ENCODE peak calls at places on chromosome 11, in eight cellular contexts. One of them, this sample, is unnamed.

GRCh38 chr11:1877211-1878133 is 14.2 kb downstream of the PRR33 start:
- DNase-seq in brain microvascular endothelial cell: peak; percentile 35
- DNase-seq in AG04449: no peak
- DNase-seq in CD8-positive, alpha-beta T cell: no peak
- DNase-seq in PC-3: peak; percentile 8
- DNase-seq in AG10803: no peak
- DNase-seq in Calu3: peak; percentile 30
- DNase-seq in fibroblast of lung: peak; percentile 16
- DNase-seq in this sample: peak; percentile 83

GRCh38 chr11:58006940-58007339 is 16.7 kb upstream of the OR9Q1 start:
- DNase-seq in brain microvascular endothelial cell: no peak
- DNase-seq in AG04449: no peak
- DNase-seq in CD8-positive, alpha-beta T cell: no peak
- DNase-seq in PC-3: peak; percentile 33
- DNase-seq in AG10803: peak; percentile 28
- DNase-seq in Calu3: no peak
- DNase-seq in fibroblast of lung: peak; percentile 42
- DNase-seq in this sample: peak; percentile 51

GRCh38 chr11:47152953-47153950 is 23.4 kb downstream of the ARFGAP2 start:
- DNase-seq in brain microvascular endothelial cell: peak; percentile 75
- DNase-seq in AG04449: no peak
- DNase-seq in CD8-positive, alpha-beta T cell: peak; percentile 74
- DNase-seq in PC-3: peak; percentile 79
- DNase-seq in AG10803: peak; percentile 88
- DNase-seq in Calu3: peak; percentile 86
- DNase-seq in fibroblast of lung: peak; percentile 49
- DNase-seq in this sample: peak; percentile 80

GRCh38 chr11:115112779-115113178 is 391.4 kb downstream of the CADM1 start:
- DNase-seq in brain microvascular endothelial cell: no peak
- DNase-seq in AG04449: no peak
- DNase-seq in CD8-positive, alpha-beta T cell: no peak
- DNase-seq in PC-3: no peak
- DNase-seq in AG10803: no peak
- DNase-seq in Calu3: no peak
- DNase-seq in fibroblast of lung: no peak
- DNase-seq in this sample: no peak

GRCh38 chr11:71372693-71373657 is 75.2 kb downstream of the DHCR7 start:
- DNase-seq in brain microvascular endothelial cell: peak; percentile 11
- DNase-seq in AG04449: no peak
- DNase-seq in CD8-positive, alpha-beta T cell: no peak
- DNase-seq in PC-3: peak; percentile 61
- DNase-seq in AG10803: peak; percentile 42
- DNase-seq in Calu3: peak; percentile 19
- DNase-seq in fibroblast of lung: peak; percentile 19
- DNase-seq in this sample: peak; percentile 18

GRCh38 chr11:1890856-1891830 is 552 bp downstream of the PRR33 start:
- DNase-seq in brain microvascular endothelial cell: no peak
- DNase-seq in AG04449: no peak
- DNase-seq in CD8-positive, alpha-beta T cell: peak; percentile 56
- DNase-seq in PC-3: no peak
- DNase-seq in AG10803: no peak
- DNase-seq in Calu3: no peak
- DNase-seq in fibroblast of lung: no peak
- DNase-seq in this sample: no peak

GRCh38 chr11:65931773-65932557 is 12.7 kb downstream of the DRAP1 start:
- DNase-seq in brain microvascular endothelial cell: no peak
- DNase-seq in AG04449: no peak
- DNase-seq in CD8-positive, alpha-beta T cell: peak; percentile 59
- DNase-seq in PC-3: no peak
- DNase-seq in AG10803: no peak
- DNase-seq in Calu3: no peak
- DNase-seq in fibroblast of lung: no peak
- DNase-seq in this sample: no peak

GRCh38 chr11:10911907-10912306 is 54.1 kb upstream of the ZBED5 start:
- DNase-seq in brain microvascular endothelial cell: no peak
- DNase-seq in AG04449: no peak
- DNase-seq in CD8-positive, alpha-beta T cell: no peak
- DNase-seq in PC-3: no peak
- DNase-seq in AG10803: no peak
- DNase-seq in Calu3: no peak
- DNase-seq in fibroblast of lung: no peak
- DNase-seq in this sample: no peak

GRCh38 chr11:43327987-43328386 is 16.2 kb downstream of the API5 start:
- DNase-seq in brain microvascular endothelial cell: peak; percentile 100
- DNase-seq in AG04449: peak; percentile 87
- DNase-seq in CD8-positive, alpha-beta T cell: no peak
- DNase-seq in PC-3: peak; percentile 94
- DNase-seq in AG10803: peak; percentile 73
- DNase-seq in Calu3: peak; percentile 37
- DNase-seq in fibroblast of lung: peak; percentile 93
- DNase-seq in this sample: peak; percentile 79

GRCh38 chr11:111573821-111574249 is 28.4 kb upstream of the SIK2 start:
- DNase-seq in brain microvascular endothelial cell: peak; percentile 21
- DNase-seq in AG04449: no peak
- DNase-seq in CD8-positive, alpha-beta T cell: no peak
- DNase-seq in PC-3: no peak
- DNase-seq in AG10803: peak; percentile 78
- DNase-seq in Calu3: no peak
- DNase-seq in fibroblast of lung: no peak
- DNase-seq in this sample: no peak

GRCh38 chr11:82701847-82702520 is 31.7 kb downstream of the FAM181B start:
- DNase-seq in brain microvascular endothelial cell: peak; percentile 41
- DNase-seq in AG04449: no peak
- DNase-seq in CD8-positive, alpha-beta T cell: no peak
- DNase-seq in PC-3: peak; percentile 81
- DNase-seq in AG10803: peak; percentile 17
- DNase-seq in Calu3: peak; percentile 10
- DNase-seq in fibroblast of lung: peak; percentile 6
- DNase-seq in this sample: peak; percentile 66
- TF ChIP-seq CTCF in brain microvascular endothelial cell: peak; percentile 77
- TF ChIP-seq CTCF in AG04449: peak; percentile 52
- TF ChIP-seq CTCF in CD8-positive, alpha-beta T cell: peak; percentile 56
- TF ChIP-seq CTCF in PC-3: peak; percentile 94
- TF ChIP-seq CTCF in AG10803: peak; percentile 64
- TF ChIP-seq CTCF in Calu3: peak; percentile 25
- TF ChIP-seq CTCF in fibroblast of lung: peak; percentile 71
- TF ChIP-seq CTCF in this sample: peak; percentile 55

DNA sequence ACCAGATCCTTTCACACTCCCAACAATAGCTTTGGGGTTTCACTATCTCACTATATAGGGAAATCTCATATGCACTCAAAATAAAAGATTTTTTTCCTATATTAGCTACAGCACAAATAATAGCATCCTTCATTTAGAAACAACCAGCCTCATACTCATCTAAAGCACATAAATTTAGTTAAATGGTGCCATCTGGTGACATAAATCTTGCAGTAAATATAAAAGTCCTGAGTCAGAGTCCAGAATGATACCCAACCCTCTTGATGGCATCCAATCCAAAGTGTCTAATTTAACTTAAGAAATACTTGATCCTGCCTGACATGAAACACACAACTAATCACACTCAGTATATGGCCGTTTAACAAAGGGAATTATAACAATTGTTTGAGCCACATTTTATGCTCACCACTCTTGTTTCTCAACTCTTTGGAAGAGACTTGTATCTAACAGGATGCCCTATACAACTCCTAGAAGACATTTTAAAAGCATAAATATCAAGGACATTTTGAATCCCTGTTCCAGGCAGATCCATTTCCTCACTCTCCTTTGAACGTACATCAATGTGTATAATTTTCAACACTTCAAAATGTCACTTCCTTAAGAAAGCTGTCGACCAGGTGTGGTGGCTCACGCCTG is 36.2 kb downstream of the DLG2 start:
- DNase-seq in brain microvascular endothelial cell: peak; percentile 2
- DNase-seq in AG04449: no peak
- DNase-seq in CD8-positive, alpha-beta T cell: no peak
- DNase-seq in PC-3: peak; percentile 82
- DNase-seq in AG10803: peak; percentile 41
- DNase-seq in Calu3: no peak
- DNase-seq in fibroblast of lung: peak; percentile 40
- DNase-seq in this sample: peak; percentile 38
- TF ChIP-seq CTCF in brain microvascular endothelial cell: peak; percentile 14
- TF ChIP-seq CTCF in AG04449: no peak
- TF ChIP-seq CTCF in CD8-positive, alpha-beta T cell: no peak
- TF ChIP-seq CTCF in PC-3: peak; percentile 77
- TF ChIP-seq CTCF in AG10803: no peak
- TF ChIP-seq CTCF in Calu3: no peak
- TF ChIP-seq CTCF in fibroblast of lung: no peak
- TF ChIP-seq CTCF in this sample: peak; percentile 32

GRCh38 chr11:120925944-120926343 is 98.0 kb upstream of the TBCEL start:
- DNase-seq in brain microvascular endothelial cell: no peak
- DNase-seq in AG04449: no peak
- DNase-seq in CD8-positive, alpha-beta T cell: no peak
- DNase-seq in PC-3: no peak
- DNase-seq in AG10803: no peak
- DNase-seq in Calu3: no peak
- DNase-seq in fibroblast of lung: no peak
- DNase-seq in this sample: no peak

GRCh38 chr11:120929090-120929489 is 94.8 kb upstream of the TBCEL start:
- DNase-seq in brain microvascular endothelial cell: no peak
- DNase-seq in AG04449: peak; percentile 3
- DNase-seq in CD8-positive, alpha-beta T cell: no peak
- DNase-seq in PC-3: no peak
- DNase-seq in AG10803: peak; percentile 32
- DNase-seq in Calu3: no peak
- DNase-seq in fibroblast of lung: peak; percentile 58
- DNase-seq in this sample: no peak

GRCh38 chr11:120929664-120930154 is 94.2 kb upstream of the TBCEL start:
- DNase-seq in brain microvascular endothelial cell: no peak
- DNase-seq in AG04449: no peak
- DNase-seq in CD8-positive, alpha-beta T cell: peak; percentile 51
- DNase-seq in PC-3: peak; percentile 50
- DNase-seq in AG10803: peak; percentile 28
- DNase-seq in Calu3: peak; percentile 40
- DNase-seq in fibroblast of lung: peak; percentile 28
- DNase-seq in this sample: peak; percentile 62

GRCh38 chr11:120931057-120931779 is 92.7 kb upstream of the TBCEL start:
- DNase-seq in brain microvascular endothelial cell: no peak
- DNase-seq in AG04449: no peak
- DNase-seq in CD8-positive, alpha-beta T cell: no peak
- DNase-seq in PC-3: no peak
- DNase-seq in AG10803: no peak
- DNase-seq in Calu3: no peak
- DNase-seq in fibroblast of lung: no peak
- DNase-seq in this sample: no peak

DNA sequence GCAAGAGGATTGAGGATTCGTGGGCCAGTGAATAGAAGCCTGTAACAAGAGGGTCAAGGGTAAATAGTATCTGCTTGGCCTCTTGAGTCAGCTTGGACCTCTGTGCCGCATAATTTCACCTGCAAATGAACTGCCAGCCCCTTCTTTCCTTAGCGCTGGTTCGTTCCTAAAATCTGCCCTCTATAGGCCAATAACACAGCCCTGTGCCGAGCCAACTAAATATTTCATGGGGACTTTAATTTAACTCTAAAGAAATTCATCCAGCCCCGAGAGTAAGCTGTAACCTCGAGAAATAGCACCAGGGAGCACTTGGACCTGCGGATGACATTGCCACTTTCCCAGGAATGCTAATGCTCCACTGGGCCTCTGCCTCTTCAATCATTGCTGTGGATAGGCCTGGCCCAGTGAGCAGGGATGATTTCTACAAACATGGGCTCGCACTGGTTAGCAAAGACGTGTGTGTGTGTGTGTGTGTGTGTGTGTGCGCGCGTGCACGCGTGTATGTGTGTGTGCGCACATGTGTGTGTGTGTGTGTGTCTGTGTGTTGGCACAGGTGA is 95.3 kb upstream of the TBCEL start:
- DNase-seq in brain microvascular endothelial cell: no peak
- DNase-seq in AG04449: no peak
- DNase-seq in CD8-positive, alpha-beta T cell: no peak
- DNase-seq in PC-3: no peak
- DNase-seq in AG10803: no peak
- DNase-seq in Calu3: no peak
- DNase-seq in fibroblast of lung: no peak
- DNase-seq in this sample: no peak
- TF ChIP-seq CTCF in brain microvascular endothelial cell: peak; percentile 8
- TF ChIP-seq CTCF in AG04449: no peak
- TF ChIP-seq CTCF in CD8-positive, alpha-beta T cell: no peak
- TF ChIP-seq CTCF in PC-3: no peak
- TF ChIP-seq CTCF in AG10803: no peak
- TF ChIP-seq CTCF in Calu3: no peak
- TF ChIP-seq CTCF in fibroblast of lung: no peak
- TF ChIP-seq CTCF in this sample: no peak

DNA sequence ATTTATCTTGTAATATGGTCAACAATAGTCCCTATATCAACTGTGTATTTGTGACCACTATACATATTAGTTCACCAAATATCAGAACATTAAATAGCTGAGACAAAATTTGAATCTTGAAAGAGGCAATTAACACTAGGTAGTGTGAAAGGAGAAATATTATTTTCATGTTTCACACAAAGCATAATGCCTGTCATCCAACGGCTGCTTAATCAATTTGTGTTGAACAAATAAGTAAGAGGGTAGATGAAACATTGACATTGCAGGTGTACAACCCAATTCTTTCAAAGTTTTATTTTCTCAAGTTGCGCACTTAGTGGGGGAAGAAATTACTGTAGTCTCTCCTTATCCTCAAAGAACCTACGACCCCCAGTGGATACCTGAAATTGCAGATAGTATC is 3.4 kb upstream of the OR8I2 start:
- DNase-seq in brain microvascular endothelial cell: no peak
- DNase-seq in AG04449: no peak
- DNase-seq in CD8-positive, alpha-beta T cell: no peak
- DNase-seq in PC-3: no peak
- DNase-seq in AG10803: no peak
- DNase-seq in Calu3: no peak
- DNase-seq in fibroblast of lung: no peak
- DNase-seq in this sample: no peak
- TF ChIP-seq CTCF in brain microvascular endothelial cell: no peak
- TF ChIP-seq CTCF in AG04449: no peak
- TF ChIP-seq CTCF in CD8-positive, alpha-beta T cell: no peak
- TF ChIP-seq CTCF in PC-3: no peak
- TF ChIP-seq CTCF in AG10803: no peak
- TF ChIP-seq CTCF in Calu3: no peak
- TF ChIP-seq CTCF in fibroblast of lung: no peak
- TF ChIP-seq CTCF in this sample: peak; percentile 26

This sample was measured in MCF 10A.